ENCODE peak calls at places on chromosomes 5 and 9, in ten cellular contexts. H, R, B, M, D, N, J, S, X and E are unnamed samples.

GRCh38 chr5:58887721-58888409 is 305.0 kb downstream of the RAB3C start:
- DNase-seq in H (no peak), R (no peak), B (no peak), M (no peak), D (no peak), N (no peak), J (peak; percentile 56), S (peak; percentile 60), X (peak; percentile 29), E (no peak)

GRCh38 chr5:61416410-61416809 is 84.4 kb downstream of the ZSWIM6 start:
- DNase-seq in H (no peak), R (no peak), B (no peak), M (no peak), D (peak; percentile 47), N (no peak), J (no peak), S (no peak), X (no peak), E (no peak)

GRCh38 chr5:35438288-35438687 is 179.4 kb upstream of the SPEF2 start:
- DNase-seq in H (no peak), R (no peak), B (no peak), M (no peak), D (no peak), N (no peak), J (no peak), S (no peak), X (no peak), E (no peak)

GRCh38 chr9:120715331-120715924 is 1.2 kb upstream of the MEGF9 start:
- DNase-seq in H (peak; percentile 30), R (peak; percentile 58), B (peak; percentile 78), M (no peak), D (peak; percentile 79), N (no peak), J (peak; percentile 25), S (peak; percentile 71), X (no peak), E (peak; percentile 33)

GRCh38 chr5:56693220-56693579 is 122.1 kb upstream of the MAP3K1 start:
- DNase-seq in H (no peak), R (no peak), B (no peak), M (no peak), D (no peak), N (no peak), J (no peak), S (no peak), X (no peak), E (no peak)

GRCh38 chr5:33470544-33470943 is 29.8 kb downstream of the TARS1 start:
- DNase-seq in H (peak; percentile 18), R (peak; percentile 24), B (no peak), M (peak; percentile 29), D (peak; percentile 45), N (no peak), J (no peak), S (no peak), X (no peak), E (peak; percentile 47)

GRCh38 chr9:82989949-82990348 is 73.0 kb downstream of the RASEF start:
- DNase-seq in H (no peak), R (no peak), B (no peak), M (no peak), D (no peak), N (no peak), J (no peak), S (no peak), X (no peak), E (no peak)

GRCh38 chr9:72292874-72293607 is 72.0 kb downstream of the ZFAND5 start:
- DNase-seq in H (peak; percentile 67), R (no peak), B (no peak), M (no peak), D (no peak), N (no peak), J (no peak), S (no peak), X (peak; percentile 31), E (no peak)

GRCh38 chr9:137459147-137459600 is at the start of gene NSMF:
- DNase-seq in H (peak; percentile 99), R (peak; percentile 96), B (peak; percentile 96), M (no peak), D (peak; percentile 98), N (peak; percentile 66), J (peak; percentile 92), S (peak; percentile 94), X (peak; percentile 94), E (no peak)

GRCh38 chr9:137456061-137456863 is 2.9 kb downstream of the NSMF start:
- DNase-seq in H (no peak), R (no peak), B (no peak), M (no peak), D (no peak), N (no peak), J (no peak), S (peak; percentile 11), X (no peak), E (no peak)

GRCh38 chr9:137456864-137457405 is 2.2 kb downstream of the NSMF start:
- DNase-seq in H (no peak), R (peak; percentile 27), B (no peak), M (no peak), D (no peak), N (no peak), J (no peak), S (peak; percentile 13), X (no peak), E (no peak)

GRCh38 chr9:137458194-137459146 is 664 bp downstream of the NSMF start:
- DNase-seq in H (no peak), R (peak; percentile 62), B (peak; percentile 45), M (no peak), D (peak; percentile 42), N (no peak), J (peak; percentile 12), S (peak; percentile 34), X (no peak), E (no peak)

DNA sequence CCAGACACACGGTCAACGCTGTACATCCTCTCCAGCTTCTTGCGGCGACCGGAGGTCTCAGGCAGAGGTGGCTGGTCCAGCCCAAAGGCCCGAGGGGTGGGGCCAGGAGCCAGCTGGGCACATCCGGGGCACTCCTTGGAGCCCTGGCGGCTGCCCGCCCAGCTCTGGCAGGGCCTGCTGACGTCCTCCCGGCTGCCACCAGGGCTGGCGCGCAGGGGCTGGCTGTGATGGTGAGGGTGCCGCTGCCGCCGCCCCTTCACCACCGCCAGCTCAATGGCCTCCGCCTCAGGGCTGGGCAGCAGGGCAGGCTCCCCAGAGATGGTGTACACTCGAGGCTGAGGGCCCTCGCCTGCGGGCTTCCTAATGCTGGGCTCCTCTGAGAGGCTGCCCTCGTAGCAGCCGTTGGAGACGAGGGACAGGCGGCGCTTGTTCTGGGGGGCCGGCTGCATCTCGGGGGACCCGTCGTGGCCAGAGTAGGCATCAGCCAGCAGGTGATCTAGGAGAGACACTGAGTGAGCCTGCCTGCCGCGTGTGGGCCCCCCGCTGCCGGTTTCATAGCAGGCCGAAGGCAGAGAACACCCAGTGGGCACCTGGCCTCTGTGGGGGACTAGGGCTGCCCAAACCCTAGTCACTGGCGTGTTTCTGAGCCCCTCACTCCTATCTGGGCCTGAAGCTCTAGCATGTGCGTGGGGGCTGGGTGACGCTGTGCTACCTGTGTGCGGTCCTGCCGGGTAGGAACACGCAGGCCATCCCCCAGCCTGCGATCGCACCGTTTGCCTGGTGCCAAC is 1.5 kb downstream of the NSMF start:
- DNase-seq in H (no peak), R (peak; percentile 38), B (no peak), M (no peak), D (no peak), N (no peak), J (no peak), S (peak; percentile 23), X (no peak), E (no peak)
- H3K4me3 ChIP-seq in H (peak overlapping the region; percentile 83), R (peak overlapping the region; percentile 80), B (peak overlapping the region; percentile 71), M (peak overlapping the region; percentile 61), D (peak overlapping the region; percentile 86), N (peak overlapping the region; percentile 61), J (no peak overlapping the region), S (peak overlapping the region; percentile 72), X (no peak overlapping the region), E (peak overlapping the region; percentile 82)

GRCh38 chr5:163565492-163565891 is 60.1 kb downstream of the MAT2B start:
- DNase-seq in H (no peak), R (no peak), B (peak; percentile 64), M (no peak), D (peak; percentile 60), N (no peak), J (no peak), S (no peak), X (no peak), E (no peak)

GRCh38 chr5:163565931-163566608 is 60.7 kb downstream of the MAT2B start:
- DNase-seq in H (no peak), R (peak; percentile 19), B (peak; percentile 82), M (no peak), D (peak; percentile 65), N (no peak), J (no peak), S (no peak), X (peak; percentile 40), E (no peak)

GRCh38 chr5:163563112-163563511 is 57.7 kb downstream of the MAT2B start:
- DNase-seq in H (no peak), R (no peak), B (no peak), M (no peak), D (no peak), N (no peak), J (no peak), S (no peak), X (no peak), E (no peak)

GRCh38 chr5:163563880-163564279 is 58.5 kb downstream of the MAT2B start:
- DNase-seq in H (no peak), R (no peak), B (peak; percentile 46), M (no peak), D (no peak), N (no peak), J (no peak), S (no peak), X (no peak), E (no peak)

DNA sequence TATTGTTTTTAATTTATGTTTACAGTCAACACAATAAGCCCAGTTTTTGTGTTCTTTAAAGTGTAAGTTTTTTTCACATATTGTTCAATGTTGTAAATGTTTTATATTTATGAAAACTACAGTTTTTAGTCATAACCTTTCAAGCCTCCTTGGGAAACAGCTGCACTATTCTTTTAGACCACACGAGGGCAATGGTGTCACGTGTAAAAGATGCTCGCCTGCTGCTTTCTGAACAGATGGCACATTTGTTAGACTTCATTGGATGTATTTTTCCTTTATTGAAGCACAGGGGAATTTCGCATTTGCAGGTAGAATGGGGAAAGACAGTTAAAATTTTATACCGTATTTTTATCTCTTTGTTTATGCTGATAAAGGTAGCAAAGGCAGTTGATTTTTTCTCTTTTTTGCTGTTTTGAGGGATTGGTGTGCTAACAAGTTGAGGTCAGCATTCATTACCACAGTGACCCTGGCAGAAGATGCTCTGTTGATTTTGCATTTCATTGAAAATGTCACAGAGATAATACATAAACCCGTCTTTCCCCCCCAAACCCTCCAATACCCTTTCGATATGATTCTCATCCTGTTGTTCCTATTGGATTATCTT is 59.0 kb downstream of the MAT2B start:
- DNase-seq in H (peak; percentile 28), R (peak; percentile 62), B (peak; percentile 72), M (no peak), D (peak; percentile 59), N (peak; percentile 0), J (peak; percentile 47), S (no peak), X (peak; percentile 70), E (peak; percentile 55)
- TF ChIP-seq CTCF in H (peak; percentile 87), R (peak; percentile 88), B (peak; percentile 97), M (peak; percentile 77), D (peak; percentile 97), N (peak; percentile 47), J (peak; percentile 89), S (peak; percentile 93), X (peak; percentile 75), E (peak; percentile 80)

GRCh38 chr5:40681351-40682311 is 1.9 kb downstream of the PTGER4 start:
- DNase-seq in H (no peak), R (peak; percentile 25), B (peak; percentile 59), M (no peak), D (peak; percentile 63), N (peak; percentile 17), J (no peak), S (peak; percentile 42), X (peak; percentile 30), E (no peak)
- H3K4me3 ChIP-seq in H (no peak overlapping the region), R (peak overlapping the region; percentile 76), B (peak overlapping the region; percentile 57), M (peak overlapping the region; percentile 40), D (peak overlapping the region; percentile 68), N (peak overlapping the region; percentile 86), J (peak overlapping the region; percentile 96), S (peak overlapping the region; percentile 76), X (peak overlapping the region; percentile 58), E (peak overlapping the region; percentile 57)

GRCh38 chr5:76953551-76954382 is 922 bp downstream of the CRHBP start:
- DNase-seq in H (no peak), R (peak; percentile 20), B (peak; percentile 68), M (no peak), D (peak; percentile 63), N (no peak), J (no peak), S (no peak), X (no peak), E (no peak)
- TF ChIP-seq CTCF in H (no peak), R (no peak), B (no peak), M (no peak), D (peak; percentile 30), N (no peak), J (no peak), S (no peak), X (no peak), E (no peak)